ENCODE peak calls at places on chromosome 14, in nine cellular contexts. P is KG1; M is C1 segment of cervical spinal cord; V is HFF-Myc; Q is stimulated activated CD4-positive, alpha-beta T cell treated with anti-CD3 and anti-CD28 coated beads, Interleukin-12 subunit alpha, Interleukin-12 subunit beta, amount 100 ng/mL, for 4 hours; S is GM03348; Y is AG04450; C is foreskin melanocyte; D is ovary. A is an unnamed sample.

GRCh38 chr14:69650948-69651369 is 39.6 kb downstream of the SUSD6 start:
- DNase-seq in Q (no peak), S (no peak), D (no peak), Y (no peak), V (no peak), M (no peak), P (no peak), C (no peak), A (no peak)

GRCh38 chr14:103731481-103731880 is 15.9 kb downstream of the ZFYVE21 start:
- DNase-seq in M (no peak), V (no peak), C (no peak), S (no peak), Q (no peak), P (no peak), D (no peak), Y (no peak), A (no peak)

GRCh38 chr14:69312608-69313007 is 52.6 kb downstream of the GALNT16 start:
- DNase-seq in D (peak; percentile 4), Q (no peak), P (no peak), S (peak; percentile 0), Y (no peak), V (no peak), C (no peak), M (no peak), A (no peak)

GRCh38 chr14:33493329-33493728 is 457.5 kb downstream of the EGLN3 start:
- DNase-seq in M (no peak), V (no peak), Q (no peak), Y (no peak), P (no peak), S (no peak), D (no peak), C (peak; percentile 44), A (no peak)

GRCh38 chr14:92962831-92963095 is 39.8 kb downstream of the CHGA start:
- DNase-seq in P (no peak), Q (no peak), D (no peak), V (no peak), M (no peak), C (no peak), Y (no peak), S (no peak), A (no peak)

GRCh38 chr14:50335389-50335788 is 23.3 kb downstream of the DMAC2L start:
- DNase-seq in Q (no peak), D (peak; percentile 46), V (no peak), M (peak; percentile 57), Y (no peak), C (peak; percentile 99), S (peak; percentile 48), P (no peak), A (no peak)

GRCh38 chr14:101559624-101560533 is 1.4 kb upstream of the DIO3 start:
- DNase-seq in P (peak; percentile 4), S (peak; percentile 56), M (no peak), C (no peak), Q (no peak), V (no peak), D (peak; percentile 80), Y (no peak), A (peak; percentile 39)

GRCh38 chr14:103702497-103703432 is 12.5 kb downstream of the XRCC3 start:
- DNase-seq in M (no peak), S (no peak), P (no peak), D (no peak), Y (no peak), V (no peak), Q (no peak), C (no peak), A (no peak)

GRCh38 chr14:69712217-69712565 is 54.8 kb upstream of the SRSF5 start:
- DNase-seq in C (no peak), S (no peak), D (no peak), Y (no peak), Q (no peak), V (no peak), M (no peak), P (no peak), A (no peak)

GRCh38 chr14:59262717-59263469 is 74.4 kb downstream of the DAAM1 start:
- DNase-seq in Q (no peak), V (no peak), D (no peak), Y (no peak), C (peak; percentile 94), P (no peak), M (no peak), S (no peak), A (no peak)

GRCh38 chr14:69636051-69636639 is 24.7 kb downstream of the SUSD6 start:
- DNase-seq in P (peak; percentile 45), M (no peak), C (no peak), Q (peak; percentile 40), Y (no peak), D (no peak), S (no peak), V (no peak), A (no peak)

GRCh38 chr14:45972416-45972815 is 679.2 kb downstream of the RPL10L start:
- DNase-seq in M (no peak), S (no peak), V (no peak), D (no peak), Y (no peak), Q (no peak), P (no peak), C (no peak), A (no peak)

GRCh38 chr14:24381363-24382102 is 13.5 kb downstream of the NFATC4 start:
- DNase-seq in M (no peak), S (no peak), D (no peak), V (no peak), C (no peak), Y (no peak), P (no peak), Q (no peak), A (no peak)

GRCh38 chr14:94636744-94637412 is 24.7 kb downstream of the SERPINA3 start:
- DNase-seq in C (no peak), Q (no peak), P (no peak), Y (no peak), S (no peak), V (no peak), D (no peak), M (no peak), A (no peak)

GRCh38 chr14:91694643-91695042 is 37.2 kb downstream of the CATSPERB start:
- DNase-seq in P (no peak), Q (no peak), S (no peak), Y (no peak), V (no peak), M (no peak), D (no peak), C (no peak), A (no peak)

GRCh38 chr14:67359319-67359774 is 257 bp downstream of the ATP6V1D start:
- DNase-seq in V (no peak), D (no peak), Q (no peak), Y (peak; percentile 24), S (peak; percentile 66), C (peak; percentile 5), M (no peak), P (no peak), A (peak; percentile 10)

GRCh38 chr14:69460093-69460701 is 24.3 kb upstream of the PLEKHD1 start:
- DNase-seq in M (peak; percentile 30), Q (peak; percentile 45), C (peak; percentile 70), Y (peak; percentile 80), P (peak; percentile 30), V (peak; percentile 78), S (peak; percentile 85), D (peak; percentile 45), A (peak; percentile 20)